ENCODE peak calls at places on chromosomes 11 and 22, in five cellular contexts. I is K562, J is HepG2, L is WTC11, R is GM12878. Z is an unnamed sample.

GRCh38 chr11:28337701-28338100 is 229.5 kb downstream of the METTL15 start:
- DNase-seq in L (no peak), I (no peak), J (no peak), R (no peak), Z (no peak)

GRCh38 chr22:23509571-23510302 is 70.4 kb downstream of the IGLL1 start:
- DNase-seq in J (no peak), R (no peak), I (no peak), L (no peak), Z (no peak)

GRCh38 chr11:27108809-27109208 is 68.2 kb downstream of the BBOX1 start:
- DNase-seq in I (no peak), R (no peak), L (no peak), J (no peak), Z (no peak)

GRCh38 chr22:37410174-37411055 is 16.9 kb downstream of the ELFN2 start:
- DNase-seq in I (no peak), J (no peak), R (no peak), L (no peak), Z (no peak)

GRCh38 chr11:36014906-36015305 is 71.0 kb downstream of the LDLRAD3 start:
- DNase-seq in L (no peak), J (no peak), I (no peak), R (no peak), Z (no peak)

GRCh38 chr22:24466831-24467249 is 28.3 kb upstream of the UPB1 start:
- DNase-seq in L (no peak), J (no peak), R (no peak), I (peak; percentile 27), Z (no peak)

GRCh38 chr11:76601272-76601671 is 69.3 kb downstream of the LRRC32 start:
- DNase-seq in L (no peak), R (no peak), I (no peak), J (no peak), Z (no peak)

GRCh38 chr22:35984776-35985175 is 43.8 kb downstream of the RBFOX2 start:
- DNase-seq in R (no peak), I (no peak), J (no peak), L (no peak), Z (no peak)

GRCh38 chr11:11510939-11511338 is 110.9 kb downstream of the GALNT18 start:
- DNase-seq in R (no peak), L (no peak), I (no peak), J (no peak), Z (no peak)

GRCh38 chr11:92122561-92122960 is 102.1 kb upstream of the FAT3 start:
- DNase-seq in L (no peak), J (no peak), I (no peak), R (no peak), Z (no peak)

GRCh38 chr11:27694992-27695391 is 5.3 kb downstream of the BDNF start:
- DNase-seq in L (no peak), R (no peak), J (no peak), I (no peak), Z (no peak)

DNA sequence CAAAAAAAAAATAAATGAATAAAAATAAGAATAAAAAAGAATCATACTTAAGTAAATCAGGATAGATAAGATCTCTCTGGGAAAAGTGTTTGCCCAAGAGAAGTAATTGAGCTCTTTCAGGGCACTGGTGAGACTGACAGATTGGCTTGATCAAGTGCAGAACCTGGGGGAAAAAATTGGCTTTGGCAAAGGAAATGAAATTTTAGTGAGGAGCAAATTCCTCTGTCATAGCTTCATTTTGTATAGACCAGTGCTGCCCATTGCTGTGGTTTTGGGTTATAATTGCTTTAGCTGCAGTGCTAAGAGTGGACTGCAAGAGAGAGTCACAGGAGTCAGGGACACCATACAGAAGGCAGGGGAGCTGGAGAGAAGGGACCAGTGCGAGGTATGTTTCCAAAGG is 35.7 kb downstream of the SFI1 start:
- DNase-seq in L (no peak), I (no peak), R (no peak), J (no peak), Z (no peak)
- TF ChIP-seq ESRRA in L (no peak), I (no peak), R (no peak), J (no peak), Z (no peak)

DNA sequence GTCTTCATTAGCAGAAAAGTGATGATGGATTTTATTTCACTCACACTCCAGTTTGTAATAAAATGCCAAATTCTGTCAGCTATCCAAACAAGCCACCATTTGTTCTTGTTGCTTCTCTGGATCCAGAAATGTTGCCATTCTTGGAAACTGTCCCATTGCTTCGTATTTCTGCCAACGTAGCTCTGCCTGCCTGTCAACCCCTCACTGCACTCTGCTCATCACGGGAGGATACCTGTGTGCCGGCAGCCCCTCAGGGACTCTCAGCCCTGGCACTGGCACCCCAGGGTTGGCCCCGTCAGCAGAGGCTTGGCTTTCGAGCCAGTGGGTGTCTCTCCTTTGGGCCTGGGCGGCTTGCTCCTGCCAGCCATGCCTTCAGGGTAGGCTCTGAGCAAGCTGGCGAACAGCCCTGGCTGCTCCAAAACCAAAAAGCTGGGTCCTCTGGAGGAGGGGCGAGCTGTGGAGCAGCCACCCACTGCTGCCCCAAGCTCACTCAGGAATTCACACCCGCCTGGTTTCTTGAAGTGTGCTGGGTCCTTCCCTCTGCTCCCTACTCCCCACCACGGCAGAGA is 6.3 kb downstream of the YDJC start:
- DNase-seq in I (no peak), L (no peak), J (no peak), R (no peak), Z (no peak)
- TF ChIP-seq ESRRA in I (no peak), L (no peak), J (no peak), R (no peak), Z (no peak)

GRCh38 chr11:113253406-113253805 is 61.0 kb upstream of the TTC12 start:
- DNase-seq in R (no peak), L (no peak), J (no peak), I (no peak), Z (no peak)
- TF ChIP-seq ESRRA in R (no peak), L (no peak), J (no peak), I (no peak), Z (no peak)

GRCh38 chr11:64058494-64058893 is 22.8 kb downstream of the FLRT1 start:
- DNase-seq in L (no peak), I (no peak), R (no peak), J (no peak), Z (no peak)
- TF ChIP-seq ESRRA in L (no peak), I (no peak), R (no peak), J (no peak), Z (no peak)

GRCh38 chr11:128282053-128282452 is 305.3 kb downstream of the ETS1 start:
- DNase-seq in R (no peak), I (no peak), J (no peak), L (no peak), Z (no peak)
- TF ChIP-seq ESRRA in R (no peak), I (no peak), J (no peak), L (no peak), Z (no peak)

DNA sequence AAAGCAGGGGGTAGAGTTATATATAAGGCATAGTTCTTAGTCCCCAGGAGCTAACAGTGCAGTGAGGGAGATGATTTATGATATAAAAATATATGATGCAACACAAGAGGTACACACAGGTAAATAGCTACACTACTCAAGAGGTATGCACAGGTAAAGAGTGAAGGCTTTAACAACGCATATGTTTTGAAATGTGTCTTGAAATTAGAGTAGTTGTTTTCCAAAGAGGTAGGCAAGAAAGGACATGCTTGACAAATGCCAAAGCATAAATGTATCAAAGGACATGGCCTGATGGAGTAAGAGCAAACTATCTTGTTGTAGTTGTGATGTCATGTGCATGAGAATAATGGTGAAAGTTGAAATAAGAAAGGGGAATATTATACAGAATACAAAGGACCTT is 104.3 kb upstream of the C11orf87 start:
- DNase-seq in I (no peak), J (no peak), L (no peak), R (no peak), Z (no peak)
- TF ChIP-seq ESRRA in I (no peak), J (no peak), L (no peak), R (no peak), Z (no peak)